ENCODE peak calls at places on chromosomes 16 and 17, in nine cellular contexts. One of them, this sample, is unnamed.

GRCh38 chr17:45584092-45585036 is 93.8 kb upstream of the PLEKHM1 start:
- DNase-seq in neural crest cell: peak
- DNase-seq in fibroblast of mammary gland: peak
- DNase-seq in dorsolateral prefrontal cortex: peak
- DNase-seq in progenitor cell of endocrine pancreas: peak
- DNase-seq in GM12878: no peak
- DNase-seq in K562: peak
- DNase-seq in heart right ventricle: peak
- DNase-seq in BJ: no peak
- DNase-seq in this sample: peak

GRCh38 chr16:58116529-58116928 is 12.7 kb downstream of the CFAP20 start:
- DNase-seq in neural crest cell: no peak
- DNase-seq in dorsolateral prefrontal cortex: no peak
- DNase-seq in progenitor cell of endocrine pancreas: no peak
- DNase-seq in BJ: no peak
- DNase-seq in GM12878: no peak
- DNase-seq in K562: no peak
- DNase-seq in fibroblast of mammary gland: no peak
- DNase-seq in heart right ventricle: no peak
- DNase-seq in this sample: no peak

GRCh38 chr16:87855852-87856715 is 13.2 kb downstream of the SLC7A5 start:
- DNase-seq in neural crest cell: no peak
- DNase-seq in progenitor cell of endocrine pancreas: no peak
- DNase-seq in BJ: no peak
- DNase-seq in heart right ventricle: peak
- DNase-seq in dorsolateral prefrontal cortex: peak
- DNase-seq in K562: no peak
- DNase-seq in fibroblast of mammary gland: peak
- DNase-seq in GM12878: no peak
- DNase-seq in this sample: no peak

GRCh38 chr16:70589998-70590471 is 56.3 kb upstream of the IL34 start:
- DNase-seq in progenitor cell of endocrine pancreas: no peak
- DNase-seq in dorsolateral prefrontal cortex: no peak
- DNase-seq in BJ: peak
- DNase-seq in fibroblast of mammary gland: peak
- DNase-seq in GM12878: no peak
- DNase-seq in K562: no peak
- DNase-seq in heart right ventricle: peak
- DNase-seq in neural crest cell: no peak
- DNase-seq in this sample: no peak

GRCh38 chr17:76716146-76716833 is 5.5 kb upstream of the MXRA7 start:
- DNase-seq in heart right ventricle: no peak
- DNase-seq in neural crest cell: no peak
- DNase-seq in K562: no peak
- DNase-seq in fibroblast of mammary gland: peak
- DNase-seq in GM12878: no peak
- DNase-seq in BJ: peak
- DNase-seq in dorsolateral prefrontal cortex: peak
- DNase-seq in progenitor cell of endocrine pancreas: no peak
- DNase-seq in this sample: peak

GRCh38 chr16:9092963-9093477 is 1.6 kb downstream of the HAPSTR1 start:
- DNase-seq in fibroblast of mammary gland: no peak
- DNase-seq in neural crest cell: peak
- DNase-seq in progenitor cell of endocrine pancreas: peak
- DNase-seq in heart right ventricle: peak
- DNase-seq in K562: no peak
- DNase-seq in GM12878: no peak
- DNase-seq in dorsolateral prefrontal cortex: no peak
- DNase-seq in BJ: no peak
- DNase-seq in this sample: no peak

GRCh38 chr17:61574542-61575351 is 16.3 kb downstream of the NACA2 start:
- DNase-seq in progenitor cell of endocrine pancreas: no peak
- DNase-seq in fibroblast of mammary gland: peak
- DNase-seq in GM12878: no peak
- DNase-seq in K562: no peak
- DNase-seq in heart right ventricle: no peak
- DNase-seq in dorsolateral prefrontal cortex: no peak
- DNase-seq in BJ: no peak
- DNase-seq in neural crest cell: peak
- DNase-seq in this sample: peak

GRCh38 chr16:67666032-67666537 is 465 bp downstream of the ENKD1 start:
- DNase-seq in BJ: no peak
- DNase-seq in fibroblast of mammary gland: peak
- DNase-seq in dorsolateral prefrontal cortex: no peak
- DNase-seq in neural crest cell: peak
- DNase-seq in GM12878: no peak
- DNase-seq in heart right ventricle: peak
- DNase-seq in progenitor cell of endocrine pancreas: no peak
- DNase-seq in K562: peak
- DNase-seq in this sample: peak

GRCh38 chr17:4565209-4566141 is 5.1 kb upstream of the GGT6 start:
- DNase-seq in fibroblast of mammary gland: peak
- DNase-seq in BJ: no peak
- DNase-seq in GM12878: no peak
- DNase-seq in dorsolateral prefrontal cortex: peak
- DNase-seq in neural crest cell: peak
- DNase-seq in progenitor cell of endocrine pancreas: peak
- DNase-seq in K562: peak
- DNase-seq in heart right ventricle: no peak
- DNase-seq in this sample: peak

GRCh38 chr16:65916995-65917394 is 449.5 kb upstream of the CDH5 start:
- DNase-seq in fibroblast of mammary gland: no peak
- DNase-seq in progenitor cell of endocrine pancreas: no peak
- DNase-seq in neural crest cell: no peak
- DNase-seq in heart right ventricle: no peak
- DNase-seq in GM12878: no peak
- DNase-seq in dorsolateral prefrontal cortex: no peak
- DNase-seq in BJ: no peak
- DNase-seq in K562: no peak
- DNase-seq in this sample: no peak

GRCh38 chr17:63703556-63704258 is 3.8 kb upstream of the LIMD2 start:
- DNase-seq in fibroblast of mammary gland: no peak
- DNase-seq in dorsolateral prefrontal cortex: no peak
- DNase-seq in heart right ventricle: no peak
- DNase-seq in K562: no peak
- DNase-seq in GM12878: no peak
- DNase-seq in progenitor cell of endocrine pancreas: no peak
- DNase-seq in neural crest cell: no peak
- DNase-seq in BJ: no peak
- DNase-seq in this sample: no peak

GRCh38 chr16:15757075-15757386 is 99.8 kb downstream of the MYH11 start:
- DNase-seq in GM12878: no peak
- DNase-seq in BJ: no peak
- DNase-seq in K562: no peak
- DNase-seq in neural crest cell: no peak
- DNase-seq in fibroblast of mammary gland: no peak
- DNase-seq in progenitor cell of endocrine pancreas: no peak
- DNase-seq in heart right ventricle: no peak
- DNase-seq in dorsolateral prefrontal cortex: no peak
- DNase-seq in this sample: no peak

GRCh38 chr17:11739848-11740247 is 141.6 kb downstream of the DNAH9 start:
- DNase-seq in neural crest cell: no peak
- DNase-seq in GM12878: no peak
- DNase-seq in fibroblast of mammary gland: no peak
- DNase-seq in K562: no peak
- DNase-seq in dorsolateral prefrontal cortex: no peak
- DNase-seq in heart right ventricle: no peak
- DNase-seq in progenitor cell of endocrine pancreas: no peak
- DNase-seq in BJ: no peak
- DNase-seq in this sample: peak

GRCh38 chr17:11747441-11747840 is 149.2 kb downstream of the DNAH9 start:
- DNase-seq in dorsolateral prefrontal cortex: no peak
- DNase-seq in progenitor cell of endocrine pancreas: no peak
- DNase-seq in K562: no peak
- DNase-seq in BJ: no peak
- DNase-seq in neural crest cell: no peak
- DNase-seq in GM12878: no peak
- DNase-seq in fibroblast of mammary gland: no peak
- DNase-seq in heart right ventricle: no peak
- DNase-seq in this sample: no peak

GRCh38 chr17:11744696-11745095 is 146.4 kb downstream of the DNAH9 start:
- DNase-seq in progenitor cell of endocrine pancreas: no peak
- DNase-seq in heart right ventricle: no peak
- DNase-seq in neural crest cell: no peak
- DNase-seq in GM12878: no peak
- DNase-seq in fibroblast of mammary gland: no peak
- DNase-seq in K562: no peak
- DNase-seq in dorsolateral prefrontal cortex: no peak
- DNase-seq in BJ: no peak
- DNase-seq in this sample: no peak

GRCh38 chr17:11738151-11738550 is 139.9 kb downstream of the DNAH9 start:
- DNase-seq in heart right ventricle: no peak
- DNase-seq in K562: no peak
- DNase-seq in GM12878: no peak
- DNase-seq in neural crest cell: no peak
- DNase-seq in fibroblast of mammary gland: no peak
- DNase-seq in dorsolateral prefrontal cortex: no peak
- DNase-seq in progenitor cell of endocrine pancreas: no peak
- DNase-seq in BJ: no peak
- DNase-seq in this sample: no peak

DNA sequence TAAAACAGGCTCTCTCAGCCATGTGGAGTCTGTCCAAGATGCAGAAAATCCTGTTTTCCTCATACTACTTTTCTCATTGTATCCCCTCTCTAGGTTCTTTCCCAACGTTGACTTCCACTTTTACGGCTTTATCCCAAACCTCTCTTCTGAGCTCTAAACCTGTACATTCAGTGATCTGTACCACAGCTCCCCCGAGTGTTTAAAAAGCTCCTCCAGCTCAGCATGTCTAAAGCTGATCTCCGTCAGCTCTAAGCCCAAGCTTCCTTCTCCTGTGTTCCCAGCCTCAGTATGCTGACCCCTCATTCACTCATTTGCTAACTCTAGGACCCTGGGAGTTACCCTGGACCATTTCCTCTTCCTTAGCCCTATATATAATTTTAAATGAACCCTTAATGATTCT is 144.6 kb downstream of the DNAH9 start:
- DNase-seq in neural crest cell: no peak
- DNase-seq in progenitor cell of endocrine pancreas: no peak
- DNase-seq in heart right ventricle: no peak
- DNase-seq in fibroblast of mammary gland: no peak
- DNase-seq in GM12878: no peak
- DNase-seq in dorsolateral prefrontal cortex: no peak
- DNase-seq in BJ: no peak
- DNase-seq in K562: no peak
- DNase-seq in this sample: peak
- TF ChIP-seq CTCF in neural crest cell: no peak
- TF ChIP-seq CTCF in progenitor cell of endocrine pancreas: peak
- TF ChIP-seq CTCF in heart right ventricle: no peak
- TF ChIP-seq CTCF in fibroblast of mammary gland: no peak
- TF ChIP-seq CTCF in GM12878: no peak
- TF ChIP-seq CTCF in dorsolateral prefrontal cortex: peak
- TF ChIP-seq CTCF in BJ: no peak
- TF ChIP-seq CTCF in K562: no peak
- TF ChIP-seq CTCF in this sample: no peak

GRCh38 chr16:17773698-17774101 is 302.9 kb upstream of the XYLT1 start:
- DNase-seq in dorsolateral prefrontal cortex: peak
- DNase-seq in fibroblast of mammary gland: peak
- DNase-seq in neural crest cell: no peak
- DNase-seq in GM12878: no peak
- DNase-seq in BJ: no peak
- DNase-seq in heart right ventricle: no peak
- DNase-seq in progenitor cell of endocrine pancreas: no peak
- DNase-seq in K562: no peak
- DNase-seq in this sample: no peak

GRCh38 chr16:17770104-17770503 is 299.3 kb upstream of the XYLT1 start:
- DNase-seq in GM12878: no peak
- DNase-seq in heart right ventricle: no peak
- DNase-seq in dorsolateral prefrontal cortex: no peak
- DNase-seq in progenitor cell of endocrine pancreas: no peak
- DNase-seq in BJ: no peak
- DNase-seq in fibroblast of mammary gland: no peak
- DNase-seq in K562: no peak
- DNase-seq in neural crest cell: no peak
- DNase-seq in this sample: no peak

GRCh38 chr16:17766012-17766411 is 295.3 kb upstream of the XYLT1 start:
- DNase-seq in heart right ventricle: no peak
- DNase-seq in neural crest cell: no peak
- DNase-seq in progenitor cell of endocrine pancreas: no peak
- DNase-seq in GM12878: no peak
- DNase-seq in fibroblast of mammary gland: no peak
- DNase-seq in BJ: no peak
- DNase-seq in K562: no peak
- DNase-seq in dorsolateral prefrontal cortex: no peak
- DNase-seq in this sample: no peak

GRCh38 chr16:17768257-17768656 is 297.5 kb upstream of the XYLT1 start:
- DNase-seq in dorsolateral prefrontal cortex: no peak
- DNase-seq in fibroblast of mammary gland: peak
- DNase-seq in GM12878: no peak
- DNase-seq in neural crest cell: no peak
- DNase-seq in K562: no peak
- DNase-seq in heart right ventricle: no peak
- DNase-seq in BJ: peak
- DNase-seq in progenitor cell of endocrine pancreas: no peak
- DNase-seq in this sample: no peak
- TF ChIP-seq CTCF in dorsolateral prefrontal cortex: no peak
- TF ChIP-seq CTCF in fibroblast of mammary gland: no peak
- TF ChIP-seq CTCF in GM12878: no peak
- TF ChIP-seq CTCF in neural crest cell: no peak
- TF ChIP-seq CTCF in K562: no peak
- TF ChIP-seq CTCF in heart right ventricle: no peak
- TF ChIP-seq CTCF in BJ: no peak
- TF ChIP-seq CTCF in progenitor cell of endocrine pancreas: no peak
- TF ChIP-seq CTCF in this sample: no peak

DNA sequence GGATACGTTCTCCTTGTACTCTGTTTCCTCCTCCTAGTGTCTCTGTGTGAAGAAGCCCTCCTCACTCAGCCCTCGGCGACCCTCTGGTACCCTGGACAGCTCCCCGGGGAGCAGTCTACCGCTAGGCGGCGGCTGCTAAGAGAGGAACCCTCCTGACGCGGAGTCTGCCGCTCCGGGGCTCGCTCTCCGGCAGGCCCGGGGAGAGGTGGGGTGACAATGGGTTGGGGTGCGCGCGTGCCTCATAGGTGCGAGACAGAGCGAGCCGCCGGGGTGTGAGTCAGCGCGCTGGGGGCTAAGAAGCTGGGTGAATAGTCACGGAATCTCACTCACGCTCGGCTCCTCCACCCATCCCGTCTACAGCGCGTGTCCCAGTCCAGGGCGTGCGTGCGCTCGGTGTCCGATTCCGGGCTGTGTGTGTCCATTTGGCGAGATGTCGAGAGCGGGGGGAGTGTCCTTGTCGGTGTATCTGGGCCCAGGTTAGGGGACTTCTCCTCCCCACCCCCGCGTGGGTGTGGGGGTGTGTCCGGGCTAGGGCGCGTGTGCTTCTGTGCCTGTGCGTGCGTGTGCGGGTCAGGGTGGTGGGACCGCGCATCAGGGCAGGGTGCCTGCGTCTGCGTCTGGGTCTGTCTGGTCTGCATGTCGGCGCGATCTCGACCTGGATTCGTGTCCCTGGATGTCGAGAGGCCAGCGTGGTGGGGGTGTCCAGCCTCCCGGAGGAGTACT is 578 bp upstream of the HS3ST2 start:
- DNase-seq in heart right ventricle: peak
- DNase-seq in dorsolateral prefrontal cortex: peak
- DNase-seq in BJ: no peak
- DNase-seq in neural crest cell: peak
- DNase-seq in K562: peak
- DNase-seq in GM12878: no peak
- DNase-seq in fibroblast of mammary gland: peak
- DNase-seq in progenitor cell of endocrine pancreas: peak
- DNase-seq in this sample: peak
- TF ChIP-seq CTCF in heart right ventricle: peak
- TF ChIP-seq CTCF in dorsolateral prefrontal cortex: peak
- TF ChIP-seq CTCF in BJ: peak
- TF ChIP-seq CTCF in neural crest cell: peak
- TF ChIP-seq CTCF in K562: peak
- TF ChIP-seq CTCF in GM12878: peak
- TF ChIP-seq CTCF in fibroblast of mammary gland: peak
- TF ChIP-seq CTCF in progenitor cell of endocrine pancreas: peak
- TF ChIP-seq CTCF in this sample: peak

GRCh38 chr16:966035-966434 is 4.7 kb downstream of the LMF1 start:
- DNase-seq in fibroblast of mammary gland: no peak
- DNase-seq in K562: no peak
- DNase-seq in GM12878: no peak
- DNase-seq in BJ: no peak
- DNase-seq in heart right ventricle: no peak
- DNase-seq in neural crest cell: no peak
- DNase-seq in dorsolateral prefrontal cortex: no peak
- DNase-seq in progenitor cell of endocrine pancreas: no peak
- DNase-seq in this sample: no peak
- TF ChIP-seq CTCF in fibroblast of mammary gland: no peak
- TF ChIP-seq CTCF in K562: no peak
- TF ChIP-seq CTCF in GM12878: no peak
- TF ChIP-seq CTCF in BJ: no peak
- TF ChIP-seq CTCF in heart right ventricle: no peak
- TF ChIP-seq CTCF in neural crest cell: no peak
- TF ChIP-seq CTCF in dorsolateral prefrontal cortex: no peak
- TF ChIP-seq CTCF in progenitor cell of endocrine pancreas: no peak
- TF ChIP-seq CTCF in this sample: no peak